ENCODE peak calls at places on chromosomes 1 and 21, in five cellular contexts. N is nephron progenitor cell, K is body of pancreas, P is fibroblast of lung, W is AML-193. G is an unnamed sample.

GRCh38 chr1:111436726-111437125 is 9.2 kb upstream of the OVGP1 start:
- DNase-seq in W (no peak), N (no peak), K (no peak), P (peak; percentile 24), G (no peak)

GRCh38 chr1:41485605-41486004 is 1.1 kb upstream of the EDN2 start:
- DNase-seq in K (no peak), W (no peak), P (peak; percentile 62), N (no peak), G (no peak)

GRCh38 chr1:224528900-224529299 is 87.2 kb upstream of the CNIH3 start:
- DNase-seq in N (no peak), K (peak; percentile 38), P (peak; percentile 93), W (no peak), G (no peak)

GRCh38 chr1:54287821-54288220 is 87.9 kb downstream of the MRPL37 start:
- DNase-seq in N (no peak), K (no peak), W (no peak), P (no peak), G (no peak)

GRCh38 chr21:43854773-43855633 is 10.0 kb upstream of the AGPAT3 start:
- DNase-seq in N (no peak), W (no peak), P (no peak), K (no peak), G (no peak)

GRCh38 chr1:78289606-78290005 is 201.2 kb upstream of the PTGFR start:
- DNase-seq in W (no peak), N (no peak), P (no peak), K (no peak), G (no peak)

GRCh38 chr1:35171579-35171978 is 21.4 kb downstream of the SFPQ start:
- DNase-seq in W (no peak), N (no peak), P (no peak), K (no peak), G (no peak)

GRCh38 chr1:236175642-236176336 is 33.5 kb downstream of the GPR137B start:
- DNase-seq in P (no peak), W (no peak), K (no peak), N (no peak), G (no peak)

GRCh38 chr1:77030401-77031100 is 163.3 kb downstream of the ST6GALNAC5 start:
- DNase-seq in P (peak; percentile 66), K (no peak), N (no peak), W (no peak), G (no peak)

GRCh38 chr1:52542085-52542688 is 10.7 kb downstream of the TUT4 start:
- DNase-seq in W (no peak), P (no peak), N (no peak), K (no peak), G (no peak)

GRCh38 chr1:82921759-82922158 is 1077.2 kb downstream of the TTLL7 start:
- DNase-seq in W (no peak), N (no peak), P (no peak), K (no peak), G (no peak)

GRCh38 chr1:164638506-164639202 is 79.7 kb downstream of the PBX1 start:
- DNase-seq in K (peak; percentile 51), N (no peak), W (no peak), P (no peak), G (no peak)

GRCh38 chr1:14946567-14947285 is 206.8 kb upstream of the TMEM51 start:
- DNase-seq in P (peak; percentile 74), N (no peak), K (no peak), W (no peak), G (no peak)

GRCh38 chr1:13996334-13996733 is 296.3 kb downstream of the PRDM2 start:
- DNase-seq in P (no peak), W (no peak), N (no peak), K (no peak), G (peak; percentile 10)

GRCh38 chr1:180594723-180595122 is 36.0 kb downstream of the OVAAL start:
- DNase-seq in W (no peak), N (no peak), P (no peak), K (no peak), G (no peak)

G was measured in WTC11.